ENCODE peak calls at places on chromosomes 4 and X, in five cellular contexts. B, M, W, O and X are unnamed samples. For H3K4me1 and H3K27me3, the result is how much of the 10 kb centered on the place peaks cover.

GRCh38 chrX:129310000-129310399 is 213.3 kb downstream of the SMARCA1 start:
- DNase-seq in W (no peak), B (no peak), M (no peak), O (no peak), X (no peak)

GRCh38 chrX:109199726-109200125 is 282.2 kb downstream of the GUCY2F start:
- DNase-seq in O (no peak), B (peak), W (no peak), M (no peak), X (no peak)

GRCh38 chr4:182175788-182176519 is 67.2 kb upstream of the TENM3 start:
- DNase-seq in B (no peak), O (no peak), M (no peak), W (no peak), X (no peak)

GRCh38 chr4:5474756-5475155 is 233.6 kb downstream of the EVC2 start:
- DNase-seq in M (no peak), W (no peak), B (peak), O (peak), X (no peak)

GRCh38 chr4:71241467-71242401 is 97.1 kb upstream of the SLC4A4 start:
- DNase-seq in W (no peak), O (peak), M (no peak), B (no peak), X (no peak)

GRCh38 chrX:118727686-118728339 is 407 bp downstream of the IL13RA1 start:
- DNase-seq in W (no peak), B (peak), M (no peak), O (peak), X (peak)

GRCh38 chrX:129759576-129760061 is 20.1 kb upstream of the SASH3 start:
- DNase-seq in O (no peak), W (no peak), M (no peak), B (peak), X (no peak)

GRCh38 chrX:50874878-50875277 is 35.7 kb upstream of the BMP15 start:
- DNase-seq in B (no peak), W (no peak), O (no peak), M (no peak), X (no peak)

GRCh38 chr4:107034982-107035710 is 967 bp downstream of the DKK2 start:
- DNase-seq in O (peak), M (no peak), B (peak), W (peak), X (peak)

GRCh38 chr4:53705972-53706371 is 114.7 kb upstream of the LNX1 start:
- DNase-seq in B (no peak), M (no peak), W (no peak), O (no peak), X (no peak)
- H3K4me1 ChIP-seq in B (under half), M (under half), W (under half), O (under half), X (under half)

GRCh38 chrX:136063340-136064079 is 78.3 kb downstream of the SLC9A6 start:
- DNase-seq in M (no peak), W (no peak), B (peak), O (no peak), X (no peak)
- H3K27me3 ChIP-seq in M (under half), W (under half), B (under half), O (under half), X (under half)

GRCh38 chrX:154730271-154730883 is 20.5 kb downstream of the GAB3 start:
- DNase-seq in O (no peak), M (no peak), W (no peak), B (peak), X (no peak)
- H3K4me1 ChIP-seq in O (under half), M (under half), W (under half), B (half or more), X (under half)

DNA sequence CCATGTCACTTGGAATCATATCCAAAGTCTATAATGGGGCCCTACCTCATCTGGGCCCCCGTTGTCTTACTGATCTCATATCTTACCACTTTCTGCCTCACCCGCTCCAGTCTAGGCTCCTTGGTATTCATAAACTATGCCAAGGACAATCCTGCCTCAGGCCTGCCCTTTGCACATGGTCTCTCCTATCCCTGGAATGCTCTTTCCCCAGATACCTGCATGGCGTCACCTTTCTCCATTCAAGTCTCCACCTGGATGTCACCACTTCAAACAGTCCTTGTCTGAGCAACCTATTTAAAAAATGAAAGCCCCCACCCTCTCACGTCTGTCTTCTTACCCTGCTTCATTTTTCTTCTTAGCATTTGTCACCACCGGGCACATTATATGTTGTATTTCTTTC is 8.2 kb downstream of the VGLL1 start:
- DNase-seq in O (no peak), W (no peak), M (no peak), B (no peak), X (no peak)
- H3K27me3 ChIP-seq in O (under half), W (under half), M (under half), B (under half), X (under half)

GRCh38 chr4:140705625-140706275 is 50.4 kb downstream of the TBC1D9 start:
- DNase-seq in M (no peak), B (no peak), W (peak), O (no peak), X (peak)
- H3K4me1 ChIP-seq in M (under half), B (under half), W (under half), O (under half), X (under half)

GRCh38 chr4:41750624-41751324 is 2.2 kb upstream of the PHOX2B start:
- DNase-seq in W (peak), O (no peak), M (no peak), B (no peak), X (peak)
- H3K27me3 ChIP-seq in W (half or more), O (half or more), M (half or more), B (half or more), X (under half)

DNA sequence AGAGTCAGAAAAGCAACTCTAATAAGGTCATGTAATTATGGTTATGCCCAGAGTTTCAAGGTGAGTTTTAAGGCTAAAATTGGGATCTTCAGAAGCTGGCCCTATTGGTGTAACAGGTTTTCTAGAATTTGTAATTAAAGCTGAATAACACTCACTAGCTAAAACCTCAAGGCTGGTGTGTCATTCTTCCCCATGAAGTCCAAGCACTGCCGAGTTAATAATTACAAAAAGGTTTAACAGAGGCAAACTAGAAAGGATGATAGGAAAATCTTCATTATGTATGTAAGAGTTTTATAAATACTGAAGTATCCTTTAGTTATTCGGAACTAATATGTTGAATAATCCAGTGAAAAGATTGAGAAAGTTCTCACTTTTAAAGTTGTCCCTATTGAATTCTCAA is 34.3 kb downstream of the MXRA5 start:
- DNase-seq in B (no peak), O (no peak), W (no peak), M (no peak), X (no peak)
- H3K4me1 ChIP-seq in B (under half), O (under half), W (under half), M (under half), X (under half)

GRCh38 chrX:134679226-134679625 is 21.0 kb upstream of the PLAC1 start:
- DNase-seq in O (no peak), M (no peak), W (no peak), B (peak), X (no peak)

GRCh38 chrX:134677332-134677731 is 19.1 kb upstream of the PLAC1 start:
- DNase-seq in B (no peak), M (no peak), O (no peak), W (no peak), X (no peak)

GRCh38 chrX:134679644-134680043 is 21.4 kb upstream of the PLAC1 start:
- DNase-seq in O (no peak), M (no peak), W (no peak), B (no peak), X (no peak)

GRCh38 chrX:134673123-134673522 is 14.9 kb upstream of the PLAC1 start:
- DNase-seq in W (no peak), B (no peak), O (no peak), M (no peak), X (no peak)

DNA sequence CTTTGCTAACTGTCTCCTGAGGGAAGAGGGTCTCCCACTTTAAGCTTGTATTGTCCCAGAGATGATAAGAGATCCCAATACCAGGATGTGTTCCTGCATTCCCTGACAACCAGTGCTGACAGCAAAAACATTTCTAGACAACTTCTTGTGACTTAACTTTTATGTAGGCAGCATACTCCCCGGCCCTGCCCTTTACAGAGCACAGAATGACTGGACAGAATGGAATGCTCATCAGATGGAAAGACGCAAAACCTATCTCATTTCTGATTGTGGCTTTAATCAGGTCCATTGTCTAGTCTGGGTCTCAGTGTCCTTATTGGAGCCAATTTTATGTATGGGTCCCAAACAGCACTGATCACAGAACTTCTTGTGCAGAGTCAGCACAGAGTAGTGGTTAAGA is 18.2 kb upstream of the PLAC1 start:
- DNase-seq in O (peak), B (peak), W (no peak), M (no peak), X (no peak)
- H3K27me3 ChIP-seq in O (under half), B (under half), W (under half), M (under half), X (under half)

GRCh38 chr4:109434793-109435080 is 1.1 kb downstream of the SEC24B start:
- DNase-seq in O (no peak), W (no peak), B (peak), M (no peak), X (no peak)

GRCh38 chr4:109434007-109434792 is 585 bp downstream of the SEC24B start:
- DNase-seq in B (peak), W (peak), O (peak), M (no peak), X (peak)

GRCh38 chr4:109436504-109436903 is 2.9 kb downstream of the SEC24B start:
- DNase-seq in B (no peak), M (no peak), O (no peak), W (no peak), X (no peak)

GRCh38 chr4:109433281-109434006 is at the start of gene SEC24B:
- DNase-seq in M (no peak), W (peak), B (peak), O (peak), X (peak)

GRCh38 chr4:109435635-109436034 is 2.0 kb downstream of the SEC24B start:
- DNase-seq in M (no peak), O (no peak), W (no peak), B (peak), X (no peak)
- H3K4me1 ChIP-seq in M (under half), O (under half), W (under half), B (under half), X (under half)

GRCh38 chr4:81214144-81214517 is 891 bp downstream of the PRKG2 start:
- DNase-seq in W (no peak), B (peak), M (no peak), O (no peak), X (no peak)
- H3K27me3 ChIP-seq in W (under half), B (under half), M (under half), O (under half), X (under half)